ENCODE peak calls at places on chromosomes 6 and 20, in seven cellular contexts. B, R, Z, V, J, F and U are unnamed samples.

GRCh38 chr20:9068896-9069663 is at the start of gene PLCB4:
- DNase-seq in B (no peak), R (no peak), Z (peak), V (peak), J (peak), F (peak), U (peak)

GRCh38 chr20:7207186-7207585 is 439.7 kb downstream of the BMP2 start:
- DNase-seq in B (no peak), R (no peak), Z (peak), V (peak), J (no peak), F (peak), U (peak)

GRCh38 chr6:12909828-12910227 is 193.3 kb downstream of the PHACTR1 start:
- DNase-seq in B (no peak), R (no peak), Z (no peak), V (no peak), J (no peak), F (no peak), U (no peak)

GRCh38 chr6:123716506-123716905 is 79.8 kb upstream of the TRDN start:
- DNase-seq in B (no peak), R (no peak), Z (peak), V (no peak), J (no peak), F (peak), U (no peak)

GRCh38 chr6:145214570-145214969 is 520.8 kb downstream of the EPM2A start:
- DNase-seq in B (no peak), R (no peak), Z (peak), V (peak), J (peak), F (peak), U (peak)

GRCh38 chr6:78611886-78612480 is 255.4 kb upstream of the IRAK1BP1 start:
- DNase-seq in B (no peak), R (no peak), Z (no peak), V (peak), J (peak), F (peak), U (peak)

GRCh38 chr6:14059791-14060436 is 57.7 kb upstream of the CD83 start:
- DNase-seq in B (no peak), R (no peak), Z (peak), V (no peak), J (no peak), F (no peak), U (no peak)

GRCh38 chr6:13461352-13461751 is 26.0 kb downstream of the GFOD1 start:
- DNase-seq in B (no peak), R (no peak), Z (no peak), V (no peak), J (no peak), F (no peak), U (no peak)

GRCh38 chr20:64247970-64248841 is 7.3 kb upstream of the PCMTD2 start:
- DNase-seq in B (no peak), R (no peak), Z (no peak), V (no peak), J (no peak), F (no peak), U (no peak)

GRCh38 chr6:145631374-145631773 is 103.9 kb downstream of the EPM2A start:
- DNase-seq in B (no peak), R (no peak), Z (no peak), V (no peak), J (no peak), F (no peak), U (no peak)

GRCh38 chr6:38176797-38177751 is 357.5 kb downstream of the ZFAND3 start:
- DNase-seq in B (no peak), R (no peak), Z (no peak), V (no peak), J (no peak), F (no peak), U (no peak)

GRCh38 chr6:163808231-163808630 is 393.7 kb downstream of the QKI start:
- DNase-seq in B (no peak), R (no peak), Z (no peak), V (no peak), J (no peak), F (no peak), U (no peak)

GRCh38 chr6:107082045-107082444 is 33.3 kb downstream of the BEND3 start:
- DNase-seq in B (no peak), R (no peak), Z (peak), V (no peak), J (no peak), F (no peak), U (no peak)

GRCh38 chr6:53240763-53241162 is 92.1 kb upstream of the GCM1 start:
- DNase-seq in B (no peak), R (no peak), Z (no peak), V (no peak), J (no peak), F (no peak), U (no peak)

GRCh38 chr20:36113566-36114247 is 40.8 kb upstream of the EPB41L1 start:
- DNase-seq in B (peak), R (no peak), Z (no peak), V (no peak), J (no peak), F (no peak), U (no peak)

GRCh38 chr6:159249752-159250151 is 80.6 kb downstream of the FNDC1 start:
- DNase-seq in B (no peak), R (no peak), Z (peak), V (peak), J (no peak), F (no peak), U (no peak)

GRCh38 chr6:134979142-134979541 is 29.2 kb upstream of the ALDH8A1 start:
- DNase-seq in B (peak), R (no peak), Z (no peak), V (no peak), J (no peak), F (no peak), U (no peak)

GRCh38 chr6:30480536-30481156 is 8.7 kb upstream of the HLA-E start:
- DNase-seq in B (no peak), R (no peak), Z (no peak), V (no peak), J (no peak), F (no peak), U (no peak)

GRCh38 chr6:105851181-105851580 is 235.0 kb upstream of the PRDM1 start:
- DNase-seq in B (no peak), R (peak), Z (no peak), V (no peak), J (no peak), F (no peak), U (no peak)

GRCh38 chr20:44884907-44885391 is 556 bp upstream of the YWHAB start:
- DNase-seq in B (no peak), R (no peak), Z (no peak), V (no peak), J (no peak), F (no peak), U (no peak)

GRCh38 chr6:133456934-133457333 is 215.8 kb downstream of the EYA4 start:
- DNase-seq in B (no peak), R (no peak), Z (no peak), V (no peak), J (no peak), F (no peak), U (no peak)

GRCh38 chr6:57261896-57262295 is 39.8 kb upstream of the RAB23 start:
- DNase-seq in B (no peak), R (no peak), Z (no peak), V (peak), J (no peak), F (peak), U (no peak)

GRCh38 chr6:140002406-140003022 is 628.1 kb upstream of the CITED2 start:
- DNase-seq in B (no peak), R (no peak), Z (no peak), V (no peak), J (peak), F (no peak), U (no peak)

GRCh38 chr20:13286600-13286999 is 65.5 kb downstream of the ISM1 start:
- DNase-seq in B (no peak), R (no peak), Z (peak), V (no peak), J (no peak), F (no peak), U (no peak)

DNA sequence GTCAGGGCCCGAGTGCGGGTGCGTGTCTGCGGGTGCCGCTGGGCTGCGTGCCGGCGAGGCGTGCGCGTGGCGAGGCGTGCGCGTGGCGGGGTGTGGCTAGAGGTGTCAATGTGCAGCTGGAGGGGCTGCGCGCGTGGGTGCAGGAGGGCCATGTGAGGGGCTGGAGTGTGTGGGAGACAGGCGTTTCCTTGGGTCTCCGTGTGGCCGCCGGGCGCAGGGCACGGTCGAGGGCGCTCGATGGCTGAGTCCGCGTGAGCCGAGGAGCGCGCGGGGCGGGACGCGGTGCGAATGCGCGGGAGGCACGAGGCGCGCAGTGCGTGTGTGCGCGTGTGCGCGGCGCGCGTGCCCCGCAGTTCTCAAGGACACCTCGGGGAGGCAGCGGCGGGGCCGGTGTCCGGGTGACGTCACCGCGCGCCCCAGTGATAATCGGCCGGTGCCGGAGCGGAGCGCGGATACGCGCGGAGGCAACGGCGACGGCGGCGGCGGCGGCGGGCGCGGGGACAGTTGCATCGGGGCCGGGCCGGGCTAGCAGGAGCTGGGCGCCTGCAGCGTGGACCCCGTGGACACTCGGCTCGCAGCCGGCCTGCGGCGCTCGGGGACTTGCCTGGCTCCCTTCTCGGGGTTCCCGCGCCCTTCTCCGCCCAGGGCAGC is 38.7 kb downstream of the YTHDF1 start:
- DNase-seq in B (no peak), R (no peak), Z (no peak), V (no peak), J (no peak), F (no peak), U (no peak)
- TF ChIP-seq CTCF in B (no peak), R (no peak), Z (no peak), V (no peak), J (no peak), F (no peak), U (no peak)

GRCh38 chr20:49715466-49715865 is 1.8 kb upstream of the B4GALT5 start:
- DNase-seq in B (no peak), R (no peak), Z (no peak), V (no peak), J (no peak), F (no peak), U (no peak)

GRCh38 chr20:49712118-49712517 is 1.6 kb downstream of the B4GALT5 start:
- DNase-seq in B (no peak), R (no peak), Z (no peak), V (no peak), J (no peak), F (no peak), U (no peak)

GRCh38 chr20:49711331-49711987 is 2.2 kb downstream of the B4GALT5 start:
- DNase-seq in B (no peak), R (no peak), Z (no peak), V (no peak), J (no peak), F (no peak), U (no peak)

GRCh38 chr20:49713779-49714712 is at the start of gene B4GALT5:
- DNase-seq in B (peak), R (no peak), Z (no peak), V (peak), J (peak), F (peak), U (peak)

DNA sequence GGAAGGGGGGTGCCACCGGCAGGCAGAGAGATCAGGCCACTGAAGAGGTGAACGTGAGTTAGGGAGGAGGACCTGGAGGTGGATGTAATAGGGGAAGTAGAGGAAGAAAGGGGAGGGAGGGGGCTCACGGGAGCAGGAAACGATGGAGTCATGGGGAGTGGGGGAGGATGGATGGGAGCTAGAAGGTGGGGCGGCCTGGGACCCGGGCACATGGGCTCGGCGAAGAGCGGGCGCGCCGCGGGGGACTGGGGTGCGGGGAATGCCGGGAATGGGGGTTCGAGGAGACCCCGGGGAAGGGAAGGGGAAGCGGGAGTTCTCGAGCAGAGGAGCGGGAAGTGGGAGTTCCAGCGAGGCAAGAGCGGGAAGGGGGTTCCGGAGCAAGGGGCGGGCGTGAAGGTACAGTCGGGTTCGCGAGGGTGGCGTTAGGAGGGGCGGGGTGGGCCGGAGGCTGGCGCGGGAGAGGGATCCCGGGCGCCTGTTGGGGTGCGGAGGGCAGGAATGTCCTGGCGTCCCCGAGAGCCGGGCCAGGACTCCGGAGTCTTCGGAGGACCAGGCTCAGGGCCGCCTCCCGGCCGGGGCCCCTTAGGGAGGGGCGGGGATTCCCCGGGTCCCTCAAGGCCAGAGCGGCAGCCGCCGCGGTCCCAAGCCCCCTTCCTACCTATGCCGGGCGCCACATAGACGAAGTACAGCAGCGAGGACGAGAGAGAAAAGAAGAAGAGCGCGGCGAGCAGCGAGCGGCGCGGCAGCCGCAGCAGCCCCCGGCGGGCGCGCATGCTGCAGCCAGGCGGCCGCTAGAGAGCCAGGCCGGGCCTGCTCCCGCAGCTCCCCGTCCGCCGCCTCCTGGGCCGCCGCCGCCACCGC is 530 bp downstream of the B4GALT5 start:
- DNase-seq in B (no peak), R (no peak), Z (no peak), V (no peak), J (no peak), F (peak), U (peak)
- TF ChIP-seq CTCF in B (no peak), R (no peak), Z (no peak), V (no peak), J (no peak), F (no peak), U (no peak)

GRCh38 chr20:16692442-16692841 is 37.4 kb upstream of the SNRPB2 start:
- DNase-seq in B (no peak), R (no peak), Z (peak), V (no peak), J (no peak), F (no peak), U (no peak)
- TF ChIP-seq CTCF in B (no peak), R (no peak), Z (no peak), V (no peak), J (no peak), F (no peak), U (no peak)

DNA sequence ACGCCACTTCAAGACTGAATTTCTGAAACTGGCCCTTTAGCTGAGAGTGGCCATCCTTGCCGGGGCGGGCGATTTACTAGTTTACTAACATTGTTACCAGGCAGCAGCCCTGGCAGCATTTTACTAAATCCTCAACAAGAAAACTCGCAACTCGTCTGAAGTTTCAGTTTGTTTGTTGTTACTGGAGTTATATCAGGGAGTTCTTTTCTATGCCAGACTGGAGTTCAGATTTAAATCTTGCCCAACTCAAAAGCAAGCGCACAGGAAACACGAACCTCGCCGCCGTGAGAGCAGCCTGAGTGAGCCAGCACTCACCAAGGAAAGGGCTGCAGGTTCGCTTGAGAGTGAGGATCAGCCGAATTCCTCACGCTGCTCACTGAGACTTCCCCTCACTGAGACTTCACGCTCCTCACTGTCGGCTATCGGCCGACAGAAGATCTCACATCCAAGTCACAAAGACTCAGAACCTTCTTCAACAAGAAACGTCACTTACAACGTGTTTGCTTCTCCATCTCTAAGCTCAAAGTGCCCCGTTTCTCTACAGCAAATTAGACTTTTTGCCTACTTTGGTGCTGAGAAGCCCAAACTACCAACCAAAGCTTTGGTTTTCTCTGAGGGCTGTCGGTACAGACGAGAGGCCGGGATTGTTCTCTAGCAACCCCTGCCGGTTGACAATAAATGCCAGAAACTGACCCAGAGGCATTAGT is 78.9 kb downstream of the OLIG3 start:
- DNase-seq in B (peak), R (peak), Z (peak), V (peak), J (peak), F (peak), U (peak)
- TF ChIP-seq CTCF in B (peak), R (peak), Z (peak), V (peak), J (peak), F (peak), U (peak)